ENCODE peak calls at places on chromosomes 12 and 14, in six cellular contexts. V is choroid plexus epithelial cell, Y is uterus, W is MCF 10A, R is nephron progenitor cell, A is endothelial cell. S is an unnamed sample.

GRCh38 chr12:79274571-79275064 is 410.0 kb downstream of the SYT1 start:
- DNase-seq in W (peak; percentile 35), Y (no peak), A (no peak), V (no peak), R (no peak), S (no peak)

GRCh38 chr12:40248034-40248433 is 23.2 kb downstream of the LRRK2 start:
- DNase-seq in A (no peak), Y (no peak), V (no peak), R (no peak), W (no peak), S (no peak)

GRCh38 chr14:96146131-96146771 is 58.4 kb upstream of the BDKRB2 start:
- DNase-seq in W (peak; percentile 43), V (peak; percentile 82), Y (no peak), A (no peak), R (no peak), S (no peak)

GRCh38 chr12:132099739-132100138 is 44.4 kb downstream of the DDX51 start:
- DNase-seq in A (no peak), R (no peak), V (no peak), W (no peak), Y (no peak), S (no peak)

GRCh38 chr14:66624319-66624937 is 116.5 kb downstream of the GPHN start:
- DNase-seq in A (peak; percentile 56), V (peak; percentile 85), Y (no peak), R (peak; percentile 38), W (peak; percentile 68), S (peak; percentile 61)

GRCh38 chr14:21070083-21070609 is at the start of gene ARHGEF40:
- DNase-seq in Y (peak; percentile 75), V (peak; percentile 43), W (peak; percentile 42), R (peak; percentile 73), A (peak; percentile 38), S (peak; percentile 35)

GRCh38 chr14:68785817-68786490 is 6.9 kb downstream of the ZFP36L1 start:
- DNase-seq in V (no peak), Y (no peak), W (peak; percentile 65), A (no peak), R (no peak), S (peak; percentile 64)

GRCh38 chr14:100487304-100487703 is 99.9 kb downstream of the BEGAIN start:
- DNase-seq in A (no peak), R (no peak), Y (no peak), W (no peak), V (no peak), S (no peak)

GRCh38 chr14:55102141-55102547 is 26.9 kb upstream of the LGALS3 start:
- DNase-seq in R (no peak), W (peak; percentile 95), Y (peak; percentile 78), V (peak; percentile 99), A (no peak), S (peak; percentile 82)

GRCh38 chr12:113135178-113136127 is at the start of gene RASAL1:
- DNase-seq in R (peak; percentile 73), A (peak; percentile 54), W (peak; percentile 52), V (no peak), Y (no peak), S (peak; percentile 95)

GRCh38 chr14:71410578-71411279 is 503.5 kb downstream of the PCNX1 start:
- DNase-seq in W (no peak), A (no peak), V (peak; percentile 30), Y (no peak), R (no peak), S (no peak)

GRCh38 chr12:66848967-66849366 is 170.1 kb upstream of the GRIP1 start:
- DNase-seq in Y (no peak), W (peak; percentile 5), V (peak; percentile 8), A (no peak), R (no peak), S (no peak)

GRCh38 chr12:92085040-92085439 is 60.6 kb downstream of the BTG1 start:
- DNase-seq in R (no peak), Y (no peak), V (no peak), W (no peak), A (no peak), S (peak; percentile 31)

DNA sequence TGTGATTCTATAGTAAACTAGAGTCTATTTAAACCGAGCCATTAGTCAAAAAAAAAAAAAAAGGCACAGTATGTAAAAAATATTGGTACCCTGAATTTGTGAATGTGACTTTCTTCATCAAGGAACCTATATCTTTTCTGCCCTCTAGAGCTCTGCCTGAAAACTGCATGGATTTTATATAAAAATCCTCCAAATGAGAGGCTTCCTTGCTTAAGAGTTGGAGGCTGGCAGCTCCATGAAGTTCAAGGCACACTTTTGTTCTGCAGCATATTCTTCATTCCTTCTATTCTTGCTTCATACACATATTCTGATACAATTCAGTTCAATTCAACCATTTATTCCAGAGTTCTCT is 23.1 kb upstream of the NKX2-8 start:
- DNase-seq in Y (no peak), R (no peak), A (no peak), V (peak; percentile 24), W (peak; percentile 14), S (no peak)
- TF ChIP-seq CTCF in Y (no peak), R (no peak), A (no peak), V (no peak), W (no peak), S (no peak)

GRCh38 chr14:22185191-22185590 is 403.8 kb downstream of the DAD1 start:
- DNase-seq in V (peak; percentile 77), Y (no peak), W (peak; percentile 13), R (no peak), A (no peak), S (no peak)
- TF ChIP-seq CTCF in V (peak; percentile 36), Y (no peak), W (no peak), R (no peak), A (no peak), S (no peak)

GRCh38 chr12:6830286-6830892 is 2.2 kb downstream of the P3H3 start:
- DNase-seq in Y (no peak), W (no peak), R (no peak), V (no peak), A (no peak), S (no peak)

GRCh38 chr12:6831021-6831420 is 2.8 kb downstream of the P3H3 start:
- DNase-seq in Y (no peak), V (no peak), W (no peak), A (no peak), R (no peak), S (no peak)

GRCh38 chr12:6827982-6828670 is at the start of gene P3H3:
- DNase-seq in R (peak; percentile 53), A (peak; percentile 35), W (peak; percentile 40), V (peak; percentile 39), Y (peak; percentile 64), S (peak; percentile 28)

GRCh38 chr12:6828671-6829531 is 694 bp downstream of the P3H3 start:
- DNase-seq in A (peak; percentile 52), V (peak; percentile 71), Y (peak; percentile 53), W (no peak), R (peak; percentile 63), S (peak; percentile 59)

GRCh38 chr12:6829532-6830220 is 1.5 kb downstream of the P3H3 start:
- DNase-seq in A (no peak), Y (no peak), V (no peak), R (no peak), W (peak; percentile 29), S (no peak)
- TF ChIP-seq CTCF in A (no peak), Y (peak; percentile 15), V (peak; percentile 53), R (no peak), W (no peak), S (no peak)

GRCh38 chr12:106292339-106292738 is 10.2 kb upstream of the TCP11L2 start:
- DNase-seq in A (no peak), Y (no peak), V (no peak), W (no peak), R (no peak), S (no peak)
- TF ChIP-seq CTCF in A (no peak), Y (no peak), V (no peak), W (no peak), R (no peak), S (no peak)

GRCh38 chr12:28135801-28136439 is 54.3 kb upstream of the CCDC91 start:
- DNase-seq in Y (no peak), R (no peak), V (no peak), A (no peak), W (no peak), S (no peak)

GRCh38 chr12:28144532-28144931 is 45.7 kb upstream of the CCDC91 start:
- DNase-seq in V (no peak), Y (no peak), A (no peak), W (no peak), R (no peak), S (no peak)

GRCh38 chr12:28144059-28144458 is 46.2 kb upstream of the CCDC91 start:
- DNase-seq in R (no peak), W (no peak), A (no peak), Y (no peak), V (no peak), S (no peak)

GRCh38 chr12:28137414-28137813 is 52.8 kb upstream of the CCDC91 start:
- DNase-seq in V (no peak), W (no peak), A (no peak), R (no peak), Y (no peak), S (no peak)

GRCh38 chr12:28140404-28140803 is 49.9 kb upstream of the CCDC91 start:
- DNase-seq in W (peak; percentile 1), Y (no peak), V (no peak), R (no peak), A (no peak), S (no peak)
- TF ChIP-seq CTCF in W (no peak), Y (no peak), V (no peak), R (no peak), A (no peak), S (no peak)

DNA sequence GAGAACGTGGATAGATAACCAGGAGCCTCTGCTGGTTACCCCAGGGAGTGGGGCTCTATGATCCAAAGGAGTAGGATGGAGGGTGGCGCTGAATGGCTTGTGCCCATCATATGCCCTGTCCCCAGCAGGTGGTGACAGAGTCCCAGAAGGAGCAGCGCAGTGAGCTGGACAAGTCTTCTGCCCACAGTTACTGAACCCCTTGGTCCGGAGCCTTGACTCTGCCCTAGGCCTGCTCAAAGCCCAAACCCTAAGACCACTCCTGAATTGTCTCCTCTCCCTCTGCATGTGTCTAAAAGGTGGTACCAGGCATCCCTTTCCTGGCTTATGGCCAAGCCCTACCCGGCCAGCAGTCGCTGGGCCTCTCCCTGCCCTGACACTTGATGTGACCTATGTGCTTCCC is 3.2 kb downstream of the PRPH start:
- DNase-seq in W (no peak), Y (no peak), V (no peak), A (no peak), R (no peak), S (peak; percentile 41)
- TF ChIP-seq CTCF in W (no peak), Y (no peak), V (peak; percentile 7), A (no peak), R (no peak), S (no peak)